ENCODE peak calls at places on chromosomes 12 and 14, in seven cellular contexts. One of them, this sample, is unnamed. For H3K4me1, the result is how much of the 10 kb centered on the place peaks cover.

GRCh38 chr14:56294125-56294524 is 175.9 kb downstream of the PELI2 start:
- DNase-seq in uterus: no peak
- DNase-seq in psoas muscle: no peak
- DNase-seq in SJSA1: no peak
- DNase-seq in CD8-positive, alpha-beta T cell: no peak
- DNase-seq in fibroblast of lung: no peak
- DNase-seq in A549: peak
- DNase-seq in this sample: no peak

GRCh38 chr14:50524731-50525510 is 7.4 kb downstream of the MAP4K5 start:
- DNase-seq in uterus: no peak
- DNase-seq in psoas muscle: no peak
- DNase-seq in fibroblast of lung: no peak
- DNase-seq in A549: no peak
- DNase-seq in SJSA1: no peak
- DNase-seq in CD8-positive, alpha-beta T cell: no peak
- DNase-seq in this sample: no peak

GRCh38 chr12:85468356-85469157 is 188.5 kb downstream of the ALX1 start:
- DNase-seq in fibroblast of lung: peak
- DNase-seq in SJSA1: no peak
- DNase-seq in CD8-positive, alpha-beta T cell: no peak
- DNase-seq in psoas muscle: no peak
- DNase-seq in uterus: no peak
- DNase-seq in A549: peak
- DNase-seq in this sample: no peak

GRCh38 chr12:67697443-67697842 is 48.9 kb downstream of the DYRK2 start:
- DNase-seq in A549: no peak
- DNase-seq in CD8-positive, alpha-beta T cell: no peak
- DNase-seq in SJSA1: no peak
- DNase-seq in fibroblast of lung: no peak
- DNase-seq in uterus: no peak
- DNase-seq in psoas muscle: no peak
- DNase-seq in this sample: no peak

GRCh38 chr14:37018571-37019240 is 153.7 kb downstream of the SLC25A21 start:
- DNase-seq in fibroblast of lung: no peak
- DNase-seq in uterus: no peak
- DNase-seq in SJSA1: no peak
- DNase-seq in psoas muscle: no peak
- DNase-seq in CD8-positive, alpha-beta T cell: no peak
- DNase-seq in A549: no peak
- DNase-seq in this sample: no peak

GRCh38 chr14:64502476-64503183 is 1.0 kb downstream of the ZBTB25 start:
- DNase-seq in SJSA1: no peak
- DNase-seq in CD8-positive, alpha-beta T cell: no peak
- DNase-seq in A549: peak
- DNase-seq in psoas muscle: no peak
- DNase-seq in fibroblast of lung: peak
- DNase-seq in uterus: peak
- DNase-seq in this sample: no peak

GRCh38 chr14:104223101-104223809 is 84.9 kb downstream of the KIF26A start:
- DNase-seq in uterus: no peak
- DNase-seq in SJSA1: no peak
- DNase-seq in CD8-positive, alpha-beta T cell: no peak
- DNase-seq in psoas muscle: peak
- DNase-seq in A549: no peak
- DNase-seq in fibroblast of lung: no peak
- DNase-seq in this sample: no peak

GRCh38 chr12:72234871-72235270 is 37.3 kb upstream of the TRHDE start:
- DNase-seq in uterus: no peak
- DNase-seq in A549: no peak
- DNase-seq in psoas muscle: no peak
- DNase-seq in SJSA1: no peak
- DNase-seq in fibroblast of lung: no peak
- DNase-seq in CD8-positive, alpha-beta T cell: no peak
- DNase-seq in this sample: no peak

GRCh38 chr14:57464013-57464730 is 29.5 kb downstream of the CCDC198 start:
- DNase-seq in uterus: no peak
- DNase-seq in SJSA1: no peak
- DNase-seq in CD8-positive, alpha-beta T cell: no peak
- DNase-seq in fibroblast of lung: no peak
- DNase-seq in psoas muscle: no peak
- DNase-seq in A549: peak
- DNase-seq in this sample: no peak

GRCh38 chr14:81946808-81947798 is 413.4 kb upstream of the SEL1L start:
- DNase-seq in psoas muscle: no peak
- DNase-seq in A549: no peak
- DNase-seq in CD8-positive, alpha-beta T cell: no peak
- DNase-seq in fibroblast of lung: no peak
- DNase-seq in uterus: no peak
- DNase-seq in SJSA1: no peak
- DNase-seq in this sample: no peak

GRCh38 chr12:21940972-21941521 is at the start of gene ABCC9:
- DNase-seq in psoas muscle: peak
- DNase-seq in SJSA1: no peak
- DNase-seq in fibroblast of lung: peak
- DNase-seq in CD8-positive, alpha-beta T cell: no peak
- DNase-seq in A549: no peak
- DNase-seq in uterus: peak
- DNase-seq in this sample: peak

GRCh38 chr12:131507881-131508280 is 203.0 kb upstream of the SFSWAP start:
- DNase-seq in uterus: no peak
- DNase-seq in SJSA1: no peak
- DNase-seq in CD8-positive, alpha-beta T cell: no peak
- DNase-seq in psoas muscle: no peak
- DNase-seq in A549: no peak
- DNase-seq in fibroblast of lung: no peak
- DNase-seq in this sample: no peak
- H3K4me1 ChIP-seq in uterus: under half
- H3K4me1 ChIP-seq in SJSA1: under half
- H3K4me1 ChIP-seq in CD8-positive, alpha-beta T cell: under half
- H3K4me1 ChIP-seq in psoas muscle: under half
- H3K4me1 ChIP-seq in A549: under half
- H3K4me1 ChIP-seq in fibroblast of lung: under half
- H3K4me1 ChIP-seq in this sample: under half

GRCh38 chr12:29943683-29944082 is 159.9 kb upstream of the TMTC1 start:
- DNase-seq in SJSA1: no peak
- DNase-seq in fibroblast of lung: peak
- DNase-seq in uterus: no peak
- DNase-seq in A549: no peak
- DNase-seq in psoas muscle: no peak
- DNase-seq in CD8-positive, alpha-beta T cell: no peak
- DNase-seq in this sample: no peak
- H3K27ac ChIP-seq in SJSA1: no peak
- H3K27ac ChIP-seq in fibroblast of lung: no peak
- H3K27ac ChIP-seq in uterus: no peak
- H3K27ac ChIP-seq in A549: no peak
- H3K27ac ChIP-seq in psoas muscle: no peak
- H3K27ac ChIP-seq in CD8-positive, alpha-beta T cell: no peak
- H3K27ac ChIP-seq in this sample: peak

GRCh38 chr12:6372403-6373003 is 2.9 kb downstream of the SCNN1A start:
- DNase-seq in uterus: no peak
- DNase-seq in psoas muscle: peak
- DNase-seq in SJSA1: peak
- DNase-seq in CD8-positive, alpha-beta T cell: no peak
- DNase-seq in A549: peak
- DNase-seq in fibroblast of lung: peak
- DNase-seq in this sample: no peak
- H3K4me3 ChIP-seq in uterus: no peak
- H3K4me3 ChIP-seq in psoas muscle: no peak
- H3K4me3 ChIP-seq in SJSA1: no peak
- H3K4me3 ChIP-seq in CD8-positive, alpha-beta T cell: no peak
- H3K4me3 ChIP-seq in A549: no peak
- H3K4me3 ChIP-seq in fibroblast of lung: no peak
- H3K4me3 ChIP-seq in this sample: no peak

DNA sequence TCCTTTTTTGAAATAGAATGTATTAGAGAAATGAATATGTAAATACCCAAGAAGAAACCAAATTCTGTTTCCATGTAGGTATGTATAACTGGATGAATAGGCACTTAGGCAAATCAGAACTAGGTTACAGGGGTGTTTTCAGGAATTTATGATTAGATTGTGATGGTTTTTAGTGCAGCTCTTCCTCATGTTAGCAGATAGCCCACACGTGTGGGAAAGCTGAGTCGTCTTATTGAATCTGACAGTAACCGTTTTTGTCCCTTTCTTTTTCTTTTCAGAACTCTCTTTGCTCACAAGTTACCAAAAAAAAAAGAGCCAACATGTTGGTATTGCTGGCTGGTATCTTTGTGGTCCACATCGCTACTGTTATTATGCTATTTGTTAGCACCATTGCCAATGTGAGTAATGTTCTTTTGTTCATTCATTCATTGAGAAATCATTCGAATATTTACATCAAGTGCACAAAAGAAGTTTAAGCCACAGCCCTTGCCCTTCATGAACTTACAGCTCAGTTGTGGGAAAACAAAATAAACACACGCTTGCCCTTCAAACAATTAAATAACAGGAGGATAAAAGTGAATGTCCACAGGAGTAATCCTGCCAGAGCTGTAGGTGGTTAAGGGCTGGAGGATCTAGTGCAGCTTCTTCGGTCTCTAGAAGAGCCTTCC is 14.8 kb downstream of the EMP1 start:
- DNase-seq in fibroblast of lung: no peak
- DNase-seq in uterus: no peak
- DNase-seq in psoas muscle: no peak
- DNase-seq in SJSA1: peak
- DNase-seq in CD8-positive, alpha-beta T cell: no peak
- DNase-seq in A549: no peak
- DNase-seq in this sample: no peak
- H3K4me1 ChIP-seq in fibroblast of lung: half or more
- H3K4me1 ChIP-seq in uterus: under half
- H3K4me1 ChIP-seq in psoas muscle: under half
- H3K4me1 ChIP-seq in SJSA1: half or more
- H3K4me1 ChIP-seq in CD8-positive, alpha-beta T cell: under half
- H3K4me1 ChIP-seq in A549: under half
- H3K4me1 ChIP-seq in this sample: under half

DNA sequence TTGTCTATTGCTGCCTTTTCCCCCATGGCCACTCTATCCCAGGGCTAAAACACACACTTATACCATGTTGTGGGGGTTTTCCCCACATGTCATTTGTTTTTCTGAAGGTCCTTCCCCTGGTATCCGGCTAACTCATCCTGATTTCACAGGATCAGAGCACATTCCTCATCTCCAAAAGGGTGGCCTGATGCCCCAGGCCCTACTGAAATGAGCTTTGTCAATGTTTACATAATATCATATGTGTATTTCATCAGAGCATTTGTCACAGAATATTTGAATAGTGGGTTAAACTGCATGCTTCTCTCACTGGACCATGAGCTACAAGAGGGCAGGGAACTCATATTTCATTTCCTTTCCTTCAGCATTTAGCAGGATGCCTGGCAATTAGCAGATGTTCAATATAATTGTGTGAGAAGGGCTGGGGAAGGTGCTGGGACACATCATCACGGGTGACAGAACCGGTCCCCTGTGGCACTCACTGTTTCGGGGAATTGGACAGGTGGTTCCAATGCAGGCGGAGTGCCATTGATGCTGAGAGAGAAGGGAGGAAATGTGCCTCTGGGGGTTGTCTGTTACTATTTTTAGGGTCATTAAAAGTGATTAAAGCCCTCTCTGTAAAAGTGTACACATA is 26.8 kb downstream of the EMP1 start:
- DNase-seq in A549: peak
- DNase-seq in SJSA1: peak
- DNase-seq in fibroblast of lung: peak
- DNase-seq in CD8-positive, alpha-beta T cell: no peak
- DNase-seq in uterus: no peak
- DNase-seq in psoas muscle: no peak
- DNase-seq in this sample: no peak
- H3K27ac ChIP-seq in A549: peak
- H3K27ac ChIP-seq in SJSA1: peak
- H3K27ac ChIP-seq in fibroblast of lung: peak
- H3K27ac ChIP-seq in CD8-positive, alpha-beta T cell: no peak
- H3K27ac ChIP-seq in uterus: no peak
- H3K27ac ChIP-seq in psoas muscle: no peak
- H3K27ac ChIP-seq in this sample: no peak

GRCh38 chr12:130873825-130874224 is 2.0 kb downstream of the RAN start:
- DNase-seq in A549: no peak
- DNase-seq in fibroblast of lung: no peak
- DNase-seq in SJSA1: no peak
- DNase-seq in psoas muscle: no peak
- DNase-seq in uterus: no peak
- DNase-seq in CD8-positive, alpha-beta T cell: no peak
- DNase-seq in this sample: no peak
- H3K4me3 ChIP-seq in A549: peak
- H3K4me3 ChIP-seq in fibroblast of lung: peak
- H3K4me3 ChIP-seq in SJSA1: no peak
- H3K4me3 ChIP-seq in psoas muscle: peak
- H3K4me3 ChIP-seq in uterus: no peak
- H3K4me3 ChIP-seq in CD8-positive, alpha-beta T cell: no peak
- H3K4me3 ChIP-seq in this sample: no peak

GRCh38 chr12:69240625-69240984 is 1.2 kb downstream of the CPSF6 start:
- DNase-seq in fibroblast of lung: peak
- DNase-seq in SJSA1: no peak
- DNase-seq in psoas muscle: no peak
- DNase-seq in uterus: no peak
- DNase-seq in CD8-positive, alpha-beta T cell: no peak
- DNase-seq in A549: peak
- DNase-seq in this sample: no peak
- H3K4me1 ChIP-seq in fibroblast of lung: under half
- H3K4me1 ChIP-seq in SJSA1: under half
- H3K4me1 ChIP-seq in psoas muscle: under half
- H3K4me1 ChIP-seq in uterus: under half
- H3K4me1 ChIP-seq in CD8-positive, alpha-beta T cell: under half
- H3K4me1 ChIP-seq in A549: under half
- H3K4me1 ChIP-seq in this sample: under half

GRCh38 chr12:56361487-56362129 is 1.0 kb downstream of the APOF start:
- DNase-seq in A549: no peak
- DNase-seq in psoas muscle: no peak
- DNase-seq in uterus: no peak
- DNase-seq in SJSA1: no peak
- DNase-seq in fibroblast of lung: no peak
- DNase-seq in CD8-positive, alpha-beta T cell: no peak
- DNase-seq in this sample: no peak

GRCh38 chr12:56362130-56363059 is at the start of gene APOF:
- DNase-seq in fibroblast of lung: no peak
- DNase-seq in SJSA1: no peak
- DNase-seq in uterus: no peak
- DNase-seq in A549: no peak
- DNase-seq in psoas muscle: no peak
- DNase-seq in CD8-positive, alpha-beta T cell: no peak
- DNase-seq in this sample: no peak

GRCh38 chr12:56359851-56360767 is at the start of gene STAT2:
- DNase-seq in CD8-positive, alpha-beta T cell: peak
- DNase-seq in uterus: peak
- DNase-seq in SJSA1: peak
- DNase-seq in A549: peak
- DNase-seq in fibroblast of lung: peak
- DNase-seq in psoas muscle: peak
- DNase-seq in this sample: peak

GRCh38 chr12:56358836-56359532 is 923 bp downstream of the STAT2 start:
- DNase-seq in fibroblast of lung: peak
- DNase-seq in CD8-positive, alpha-beta T cell: no peak
- DNase-seq in A549: no peak
- DNase-seq in uterus: no peak
- DNase-seq in psoas muscle: no peak
- DNase-seq in SJSA1: no peak
- DNase-seq in this sample: no peak
- H3K27ac ChIP-seq in fibroblast of lung: peak
- H3K27ac ChIP-seq in CD8-positive, alpha-beta T cell: peak
- H3K27ac ChIP-seq in A549: peak
- H3K27ac ChIP-seq in uterus: peak
- H3K27ac ChIP-seq in psoas muscle: peak
- H3K27ac ChIP-seq in SJSA1: peak
- H3K27ac ChIP-seq in this sample: peak

GRCh38 chr14:96867634-96868033 is 70.5 kb downstream of the VRK1 start:
- DNase-seq in psoas muscle: no peak
- DNase-seq in A549: no peak
- DNase-seq in fibroblast of lung: no peak
- DNase-seq in uterus: no peak
- DNase-seq in SJSA1: no peak
- DNase-seq in CD8-positive, alpha-beta T cell: no peak
- DNase-seq in this sample: no peak
- H3K4me3 ChIP-seq in psoas muscle: no peak
- H3K4me3 ChIP-seq in A549: no peak
- H3K4me3 ChIP-seq in fibroblast of lung: no peak
- H3K4me3 ChIP-seq in uterus: no peak
- H3K4me3 ChIP-seq in SJSA1: no peak
- H3K4me3 ChIP-seq in CD8-positive, alpha-beta T cell: no peak
- H3K4me3 ChIP-seq in this sample: no peak